ENCODE peak calls at places on chromosome 17, in ten cellular contexts. P is NCI-H446, Z is T1000, R is T-helper 2 cell, C is endodermal cell, F is Right ventricle myocardium superior, O is fibroblast of the conjunctiva, L is renal cortical epithelial cell, Q is AG04449, I is EL. V is an unnamed sample.

GRCh38 chr17:77927777-77928518 is 30.6 kb upstream of the TNRC6C start:
- DNase-seq in P (no peak), Z (no peak), R (no peak), C (peak), F (no peak), O (no peak), L (no peak), Q (no peak), I (no peak), V (no peak)

GRCh38 chr17:64103751-64104364 is 26.1 kb downstream of the ERN1 start:
- DNase-seq in P (no peak), Z (peak), R (no peak), C (peak), F (no peak), O (no peak), L (peak), Q (no peak), I (peak), V (no peak)

GRCh38 chr17:17928422-17929386 is 43.5 kb downstream of the TOM1L2 start:
- DNase-seq in P (no peak), Z (no peak), R (no peak), C (peak), F (no peak), O (no peak), L (peak), Q (no peak), I (no peak), V (no peak)

GRCh38 chr17:81865733-81866439 is 5.3 kb downstream of the ARHGDIA start:
- DNase-seq in P (no peak), Z (no peak), R (no peak), C (no peak), F (peak), O (no peak), L (peak), Q (no peak), I (peak), V (no peak)

GRCh38 chr17:8753976-8754440 is 4.3 kb downstream of the SPDYE4 start:
- DNase-seq in P (no peak), Z (no peak), R (no peak), C (no peak), F (no peak), O (peak), L (peak), Q (no peak), I (peak), V (peak)

GRCh38 chr17:38508570-38508950 is 80.3 kb downstream of the ARHGAP23 start:
- DNase-seq in P (no peak), Z (no peak), R (no peak), C (peak), F (peak), O (no peak), L (no peak), Q (no peak), I (no peak), V (no peak)

GRCh38 chr17:78130439-78131101 is at the start of gene TMC8:
- DNase-seq in P (no peak), Z (no peak), R (peak), C (peak), F (peak), O (no peak), L (no peak), Q (no peak), I (no peak), V (no peak)

GRCh38 chr17:21297026-21297520 is 12.6 kb downstream of the MAP2K3 start:
- DNase-seq in P (no peak), Z (no peak), R (no peak), C (no peak), F (no peak), O (no peak), L (no peak), Q (no peak), I (no peak), V (no peak)

GRCh38 chr17:63406689-63407330 is 39.3 kb downstream of the CYB561 start:
- DNase-seq in P (peak), Z (peak), R (peak), C (peak), F (no peak), O (peak), L (peak), Q (peak), I (peak), V (peak)

GRCh38 chr17:35752945-35753764 is at the start of gene GAS2L2:
- DNase-seq in P (no peak), Z (no peak), R (no peak), C (peak), F (no peak), O (no peak), L (no peak), Q (no peak), I (no peak), V (no peak)

GRCh38 chr17:1186923-1187771 is 7.4 kb upstream of the ABR start:
- DNase-seq in P (no peak), Z (peak), R (peak), C (peak), F (peak), O (peak), L (peak), Q (peak), I (peak), V (peak)

GRCh38 chr17:2844386-2844785 is 48.1 kb downstream of the RAP1GAP2 start:
- DNase-seq in P (no peak), Z (no peak), R (no peak), C (peak), F (no peak), O (no peak), L (peak), Q (no peak), I (no peak), V (no peak)

GRCh38 chr17:62094175-62094574 is 29.1 kb upstream of the MED13 start:
- DNase-seq in P (no peak), Z (no peak), R (no peak), C (no peak), F (no peak), O (no peak), L (peak), Q (no peak), I (no peak), V (no peak)

GRCh38 chr17:37744961-37745800 is at the start of gene HNF1B:
- DNase-seq in P (no peak), Z (no peak), R (no peak), C (peak), F (no peak), O (no peak), L (peak), Q (no peak), I (no peak), V (no peak)

GRCh38 chr17:39094607-39095308 is 56.7 kb downstream of the PLXDC1 start:
- DNase-seq in P (no peak), Z (no peak), R (no peak), C (no peak), F (no peak), O (no peak), L (no peak), Q (no peak), I (no peak), V (no peak)

V was measured in HS-5.